ENCODE peak calls at places on chromosomes 11 and 22, in seven cellular contexts. E is AML-193, T is NCI-H2029, G is endothelial cell, J is kidney glomerular epithelial cell, H is GM23338, L is prostate gland. F is an unnamed sample.

GRCh38 chr22:25700996-25701815 is 40.8 kb upstream of the MYO18B start:
- DNase-seq in E (no peak), L (no peak), H (no peak), J (no peak), T (no peak), G (no peak), F (no peak)

GRCh38 chr11:131025020-131025419 is 108.7 kb upstream of the SNX19 start:
- DNase-seq in L (no peak), G (peak), J (peak), E (no peak), H (peak), T (no peak), F (no peak)

GRCh38 chr11:108713076-108713790 is 48.4 kb downstream of the DDX10 start:
- DNase-seq in T (no peak), E (no peak), G (no peak), J (no peak), L (no peak), H (no peak), F (no peak)

GRCh38 chr11:95977534-95978174 is 53.7 kb upstream of the MTMR2 start:
- DNase-seq in J (peak), E (no peak), H (no peak), G (no peak), L (no peak), T (no peak), F (no peak)

GRCh38 chr11:43982421-43982820 is 40.0 kb downstream of the C11orf96 start:
- DNase-seq in L (no peak), T (no peak), J (no peak), E (no peak), G (no peak), H (no peak), F (no peak)

GRCh38 chr22:46063861-46064235 is 86.5 kb upstream of the PPARA start:
- DNase-seq in T (peak), J (no peak), L (peak), E (no peak), H (no peak), G (no peak), F (no peak)

GRCh38 chr22:39288135-39288898 is 31.1 kb downstream of the RPL3 start:
- DNase-seq in T (no peak), H (no peak), G (no peak), J (no peak), L (no peak), E (no peak), F (no peak)

GRCh38 chr11:112795142-112795815 is 165.9 kb upstream of the NCAM1 start:
- DNase-seq in T (no peak), J (no peak), H (peak), G (peak), E (peak), L (no peak), F (peak)

GRCh38 chr11:62921573-62922188 is 518 bp upstream of the CHRM1 start:
- DNase-seq in L (peak), J (no peak), G (no peak), H (no peak), E (no peak), T (peak), F (no peak)

GRCh38 chr11:108963118-108963517 is 298.2 kb downstream of the DDX10 start:
- DNase-seq in H (no peak), J (no peak), L (no peak), E (no peak), T (no peak), G (no peak), F (no peak)

GRCh38 chr11:129639300-129639699 is 176.3 kb upstream of the TMEM45B start:
- DNase-seq in H (no peak), L (no peak), J (peak), G (no peak), E (no peak), T (peak), F (no peak)

GRCh38 chr22:22342697-22343602 is 98.4 kb downstream of the VPREB1 start:
- DNase-seq in H (peak), G (peak), L (peak), E (peak), J (peak), T (peak), F (peak)

GRCh38 chr11:69438286-69438920 is 43.1 kb upstream of the LINC01488 start:
- DNase-seq in J (no peak), L (no peak), H (no peak), T (no peak), E (no peak), G (no peak), F (no peak)

GRCh38 chr11:126162286-126163030 is 49.0 kb downstream of the RPUSD4 start:
- DNase-seq in E (no peak), H (no peak), T (no peak), G (no peak), L (no peak), J (no peak), F (no peak)

GRCh38 chr11:130979386-130979972 is 63.2 kb upstream of the SNX19 start:
- DNase-seq in H (peak), T (no peak), J (no peak), L (no peak), E (peak), G (peak), F (no peak)